ENCODE peak calls at places on chromosomes 2 and 18, in four cellular contexts. P, H, U and E are unnamed samples.
A peak's percentile ranks its signal among the peaks of the same experiment; 100 is the strongest.

GRCh38 chr2:160353166-160353565 is 140.4 kb downstream of the RBMS1 start:
- DNase-seq in P (no peak), H (no peak), U (no peak), E (peak; percentile 23)

GRCh38 chr2:236618370-236618769 is 48.7 kb downstream of the ACKR3 start:
- DNase-seq in P (peak; percentile 9), H (no peak), U (no peak), E (peak; percentile 6)

GRCh38 chr18:79692056-79692455 is 12.5 kb downstream of the CTDP1 start:
- DNase-seq in P (no peak), H (no peak), U (no peak), E (no peak)

GRCh38 chr2:206442516-206442853 is 847 bp upstream of the ADAM23 start:
- DNase-seq in P (no peak), H (no peak), U (no peak), E (no peak)

GRCh38 chr18:7982216-7982615 is 415.1 kb downstream of the PTPRM start:
- DNase-seq in P (no peak), H (no peak), U (no peak), E (no peak)

GRCh38 chr2:70767699-70768584 is at the start of gene ADD2:
- DNase-seq in P (no peak), H (peak; percentile 3), U (no peak), E (peak; percentile 84)

GRCh38 chr2:177579486-177580036 is 187.0 kb downstream of the AGPS start:
- DNase-seq in P (no peak), H (no peak), U (no peak), E (no peak)

GRCh38 chr2:185208261-185208660 is 530.3 kb upstream of the FSIP2 start:
- DNase-seq in P (peak; percentile 9), H (peak; percentile 6), U (no peak), E (peak; percentile 3)

GRCh38 chr2:95061119-95061512 is 35.6 kb downstream of the MAL start:
- DNase-seq in P (no peak), H (no peak), U (no peak), E (no peak)

GRCh38 chr2:109213646-109214417 is 84.8 kb downstream of the SH3RF3 start:
- DNase-seq in P (peak; percentile 96), H (peak; percentile 91), U (peak; percentile 43), E (peak; percentile 91)

GRCh38 chr2:206482633-206483032 is 39.3 kb downstream of the ADAM23 start:
- DNase-seq in P (no peak), H (no peak), U (no peak), E (no peak)

GRCh38 chr2:38277245-38278119 is 99.6 kb downstream of the ATL2 start:
- DNase-seq in P (peak; percentile 48), H (no peak), U (peak; percentile 21), E (no peak)

GRCh38 chr2:219441451-219442205 is 7.0 kb downstream of the SPEG start:
- DNase-seq in P (peak; percentile 58), H (peak; percentile 64), U (peak; percentile 74), E (peak; percentile 59)

GRCh38 chr18:45638544-45638943 is 23.3 kb downstream of the SLC14A2 start:
- DNase-seq in P (no peak), H (no peak), U (no peak), E (no peak)